ENCODE peak calls at places on chromosomes 12 and 14, in nine cellular contexts. F is pancreas, Y is tibial artery, B is fibroblast of lung, D is psoas muscle, L is HCT116, G is stomach, E is brain microvascular endothelial cell, Z is lower lobe of right lung. J is an unnamed sample.

GRCh38 chr12:46891306-46891705 is 65.5 kb upstream of the SLC38A4 start:
- DNase-seq in E (peak; percentile 50), B (no peak), F (no peak), L (no peak), D (no peak), Z (no peak), G (no peak), Y (no peak), J (no peak)

GRCh38 chr12:31322651-31323248 is 3.2 kb downstream of the SINHCAF start:
- DNase-seq in Y (no peak), E (peak; percentile 47), Z (no peak), L (no peak), F (no peak), D (no peak), G (no peak), B (peak; percentile 60), J (no peak)

GRCh38 chr14:69987416-69988144 is 108.4 kb downstream of the SMOC1 start:
- DNase-seq in F (no peak), D (no peak), Z (no peak), E (no peak), B (no peak), L (no peak), Y (no peak), G (no peak), J (no peak)

GRCh38 chr14:73953731-73954130 is 3.6 kb downstream of the COQ6 start:
- DNase-seq in L (no peak), Z (no peak), E (no peak), G (no peak), Y (no peak), F (no peak), D (no peak), B (no peak), J (no peak)

GRCh38 chr14:68705741-68706283 is 87.1 kb downstream of the ZFP36L1 start:
- DNase-seq in L (no peak), B (no peak), D (no peak), F (no peak), E (no peak), Y (no peak), Z (no peak), G (peak; percentile 76), J (peak; percentile 73)

GRCh38 chr12:88167384-88167783 is 25.3 kb downstream of the TMTC3 start:
- DNase-seq in F (no peak), L (no peak), G (no peak), Y (no peak), E (no peak), D (no peak), Z (no peak), B (no peak), J (no peak)

GRCh38 chr14:29580763-29581162 is 346.9 kb downstream of the PRKD1 start:
- DNase-seq in B (no peak), L (no peak), F (no peak), G (no peak), D (no peak), Y (no peak), E (no peak), Z (no peak), J (no peak)

GRCh38 chr12:104177663-104178501 is 37.7 kb upstream of the TXNRD1 start:
- DNase-seq in E (peak; percentile 96), Y (peak; percentile 94), L (peak; percentile 33), D (peak; percentile 83), F (peak; percentile 36), G (peak; percentile 38), B (peak; percentile 99), Z (peak; percentile 53), J (peak; percentile 68)

GRCh38 chr12:48183091-48183875 is at the start of gene CCDC184:
- DNase-seq in D (peak; percentile 74), B (peak; percentile 80), F (peak; percentile 39), E (peak; percentile 66), G (peak; percentile 48), Z (peak; percentile 64), Y (peak; percentile 77), L (peak; percentile 57), J (peak; percentile 89)

GRCh38 chr12:50925342-50925651 is 27.0 kb upstream of the HIGD1C start:
- DNase-seq in Y (peak; percentile 67), B (no peak), Z (no peak), L (no peak), D (no peak), G (no peak), E (no peak), F (no peak), J (no peak)

GRCh38 chr14:71665781-71666180 is 266.4 kb upstream of the RGS6 start:
- DNase-seq in L (no peak), Y (no peak), F (no peak), G (no peak), Z (no peak), E (no peak), B (no peak), D (no peak), J (no peak)

GRCh38 chr14:52949711-52950409 is 990 bp downstream of the FERMT2 start:
- DNase-seq in B (peak; percentile 61), Y (peak; percentile 67), D (no peak), E (peak; percentile 43), Z (no peak), L (no peak), F (no peak), G (no peak), J (peak; percentile 42)

GRCh38 chr12:111248981-111249380 is 119.9 kb downstream of the PHETA1 start:
- DNase-seq in F (no peak), Z (no peak), Y (no peak), B (no peak), D (no peak), L (no peak), E (no peak), G (no peak), J (no peak)

GRCh38 chr14:31400031-31400638 is 20.2 kb downstream of the HEATR5A start:
- DNase-seq in Y (no peak), G (no peak), E (no peak), Z (no peak), L (no peak), B (no peak), D (no peak), F (no peak), J (no peak)
- H3K4me3 ChIP-seq in Y (no peak overlapping the region), G (no peak overlapping the region), E (no peak overlapping the region), Z (no peak overlapping the region), L (no peak overlapping the region), B (no peak overlapping the region), D (no peak overlapping the region), F (no peak overlapping the region), J (no peak overlapping the region)

GRCh38 chr12:68521848-68522502 is 88.7 kb upstream of the RAP1B start:
- DNase-seq in E (peak; percentile 6), D (no peak), G (no peak), Z (no peak), Y (no peak), F (no peak), B (no peak), L (no peak), J (no peak)
- H3K27ac ChIP-seq in E (peak overlapping the region; percentile 98), D (no peak overlapping the region), G (no peak overlapping the region), Z (no peak overlapping the region), Y (peak overlapping the region; percentile 62), F (peak overlapping the region; percentile 48), B (peak overlapping the region; percentile 68), L (no peak overlapping the region), J (peak overlapping the region; percentile 58)

DNA sequence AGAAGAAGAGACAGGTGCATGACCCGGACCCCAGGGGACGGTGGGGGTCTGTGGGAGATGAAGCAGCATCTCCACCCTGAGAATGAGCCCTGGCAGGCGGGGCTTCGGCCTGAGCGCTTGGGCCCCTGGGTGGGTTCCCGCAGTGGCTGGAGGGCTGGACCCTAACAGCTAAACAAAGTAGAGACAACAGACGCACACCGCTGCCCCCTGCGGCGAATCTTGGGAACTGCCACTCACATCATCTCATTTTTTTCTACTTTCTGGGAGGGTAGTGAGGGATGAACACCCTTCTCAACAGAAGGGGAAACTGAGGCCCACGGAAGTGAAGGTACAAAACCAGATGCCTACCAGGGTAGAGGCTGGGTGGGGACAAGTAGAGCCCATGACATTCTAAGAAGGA is 104.7 kb downstream of the RFLNA start:
- DNase-seq in Z (no peak), F (no peak), G (no peak), B (no peak), Y (no peak), L (no peak), E (no peak), D (peak; percentile 82), J (peak; percentile 86)
- TF ChIP-seq CTCF in Z (peak; percentile 65), F (peak; percentile 50), G (peak; percentile 61), B (peak; percentile 84), Y (peak; percentile 67), L (peak; percentile 76), E (peak; percentile 81), D (peak; percentile 62), J (peak; percentile 57)

DNA sequence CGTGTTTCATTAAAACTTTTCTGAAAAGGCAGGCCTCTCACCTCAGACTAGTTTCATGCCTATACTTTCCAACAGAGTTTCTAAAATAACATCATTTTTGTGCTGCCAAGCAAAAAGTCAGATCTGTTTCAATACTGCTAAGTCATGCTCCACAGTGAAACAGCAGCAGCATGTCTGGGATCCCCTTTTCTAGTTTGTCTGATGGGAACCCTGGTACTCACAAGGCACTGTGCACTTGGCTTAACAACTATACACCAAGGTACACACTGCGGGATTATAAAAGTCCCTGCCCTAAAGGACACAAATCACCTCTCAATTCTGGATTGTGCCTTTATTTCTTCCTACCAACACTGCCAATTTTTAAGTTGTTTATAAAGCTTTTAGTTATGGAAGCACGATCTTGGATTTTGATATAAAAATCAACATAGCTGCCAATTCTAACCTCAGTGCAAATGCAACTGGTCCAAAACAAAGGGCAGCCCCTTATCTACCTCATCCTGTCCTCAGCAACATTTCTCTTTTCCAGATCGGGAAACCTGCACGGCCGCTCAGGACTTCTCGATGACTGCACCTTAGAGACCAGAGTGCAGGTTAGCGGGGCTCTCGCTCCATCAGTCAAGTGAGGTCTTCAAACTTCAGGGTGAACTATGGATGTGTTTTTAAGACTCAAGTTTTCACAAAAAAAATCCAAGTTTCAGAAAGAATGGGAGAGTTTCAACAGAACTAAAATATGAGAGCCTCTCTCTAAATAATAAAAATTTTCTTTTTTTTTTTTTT is 1.7 kb upstream of the EIF5 start:
- DNase-seq in Z (no peak), G (no peak), D (no peak), B (no peak), Y (no peak), E (no peak), F (no peak), L (no peak), J (peak; percentile 37)
- H3K4me3 ChIP-seq in Z (peak overlapping the region; percentile 93), G (no peak overlapping the region), D (peak overlapping the region; percentile 96), B (no peak overlapping the region), Y (no peak overlapping the region), E (no peak overlapping the region), F (no peak overlapping the region), L (peak overlapping the region; percentile 86), J (no peak overlapping the region)

GRCh38 chr12:32589165-32589891 is 89.8 kb upstream of the DNM1L start:
- DNase-seq in Y (no peak), E (no peak), Z (no peak), G (no peak), B (no peak), F (no peak), L (no peak), D (no peak), J (no peak)
- H3K27ac ChIP-seq in Y (no peak overlapping the region), E (no peak overlapping the region), Z (no peak overlapping the region), G (peak overlapping the region; percentile 1), B (no peak overlapping the region), F (peak overlapping the region; percentile 35), L (no peak overlapping the region), D (no peak overlapping the region), J (peak overlapping the region; percentile 85)

GRCh38 chr14:99529899-99530298 is 48.7 kb downstream of the CCNK start:
- DNase-seq in D (no peak), Z (no peak), G (no peak), L (no peak), F (no peak), B (no peak), E (no peak), Y (no peak), J (no peak)
- TF ChIP-seq CTCF in D (no peak), Z (no peak), G (no peak), L (peak; percentile 14), F (no peak), B (no peak), E (no peak), Y (no peak), J (no peak)

GRCh38 chr12:114404451-114405198 is 1.3 kb downstream of the TBX5 start:
- DNase-seq in B (peak; percentile 49), D (no peak), G (no peak), E (no peak), F (no peak), L (no peak), Z (no peak), Y (no peak), J (no peak)
- H3K4me3 ChIP-seq in B (peak overlapping the region; percentile 38), D (no peak overlapping the region), G (peak overlapping the region; percentile 17), E (no peak overlapping the region), F (no peak overlapping the region), L (no peak overlapping the region), Z (peak overlapping the region; percentile 60), Y (peak overlapping the region; percentile 21), J (peak overlapping the region; percentile 42)

J was measured in left lung.